ENCODE peak calls at places on chromosomes 1 and 21, in eight cellular contexts. One of them, this sample, is unnamed.

GRCh38 chr1:14880456-14881316 is 272.9 kb upstream of the TMEM51 start:
- DNase-seq in tibial artery: peak; percentile 73
- DNase-seq in heart right ventricle: no peak
- DNase-seq in CD4-positive, alpha-beta memory T cell: no peak
- DNase-seq in prostate gland: no peak
- DNase-seq in psoas muscle: peak; percentile 36
- DNase-seq in left ventricle myocardium inferior: no peak
- DNase-seq in CD8-positive, alpha-beta memory T cell: no peak
- DNase-seq in this sample: no peak

GRCh38 chr1:17762313-17762712 is 7.2 kb downstream of the ACTL8 start:
- DNase-seq in prostate gland: no peak
- DNase-seq in CD4-positive, alpha-beta memory T cell: no peak
- DNase-seq in left ventricle myocardium inferior: no peak
- DNase-seq in CD8-positive, alpha-beta memory T cell: no peak
- DNase-seq in heart right ventricle: no peak
- DNase-seq in tibial artery: no peak
- DNase-seq in psoas muscle: no peak
- DNase-seq in this sample: no peak

GRCh38 chr21:45926281-45926680 is 55.3 kb upstream of the COL6A1 start:
- DNase-seq in prostate gland: no peak
- DNase-seq in CD4-positive, alpha-beta memory T cell: no peak
- DNase-seq in tibial artery: no peak
- DNase-seq in psoas muscle: no peak
- DNase-seq in CD8-positive, alpha-beta memory T cell: no peak
- DNase-seq in left ventricle myocardium inferior: no peak
- DNase-seq in heart right ventricle: no peak
- DNase-seq in this sample: no peak

GRCh38 chr1:178020968-178021640 is 51.2 kb upstream of the SEC16B start:
- DNase-seq in tibial artery: no peak
- DNase-seq in CD8-positive, alpha-beta memory T cell: no peak
- DNase-seq in psoas muscle: no peak
- DNase-seq in heart right ventricle: no peak
- DNase-seq in prostate gland: no peak
- DNase-seq in CD4-positive, alpha-beta memory T cell: no peak
- DNase-seq in left ventricle myocardium inferior: no peak
- DNase-seq in this sample: no peak

GRCh38 chr1:23562138-23562819 is 3.0 kb upstream of the ID3 start:
- DNase-seq in CD4-positive, alpha-beta memory T cell: peak; percentile 47
- DNase-seq in prostate gland: peak; percentile 96
- DNase-seq in heart right ventricle: peak; percentile 98
- DNase-seq in CD8-positive, alpha-beta memory T cell: no peak
- DNase-seq in left ventricle myocardium inferior: peak; percentile 97
- DNase-seq in psoas muscle: peak; percentile 97
- DNase-seq in tibial artery: peak; percentile 99
- DNase-seq in this sample: no peak

GRCh38 chr1:32056598-32056997 is 16.1 kb upstream of the TMEM39B start:
- DNase-seq in left ventricle myocardium inferior: no peak
- DNase-seq in psoas muscle: no peak
- DNase-seq in CD8-positive, alpha-beta memory T cell: no peak
- DNase-seq in prostate gland: no peak
- DNase-seq in CD4-positive, alpha-beta memory T cell: no peak
- DNase-seq in tibial artery: no peak
- DNase-seq in heart right ventricle: no peak
- DNase-seq in this sample: no peak

GRCh38 chr1:36553591-36554417 is 71.1 kb upstream of the CSF3R start:
- DNase-seq in CD4-positive, alpha-beta memory T cell: peak; percentile 55
- DNase-seq in tibial artery: peak; percentile 63
- DNase-seq in prostate gland: peak; percentile 21
- DNase-seq in CD8-positive, alpha-beta memory T cell: peak; percentile 44
- DNase-seq in psoas muscle: peak; percentile 38
- DNase-seq in left ventricle myocardium inferior: peak; percentile 46
- DNase-seq in heart right ventricle: peak; percentile 43
- DNase-seq in this sample: peak; percentile 78

GRCh38 chr21:32425628-32426027 is 13.1 kb downstream of the EVA1C start:
- DNase-seq in psoas muscle: no peak
- DNase-seq in heart right ventricle: no peak
- DNase-seq in CD4-positive, alpha-beta memory T cell: no peak
- DNase-seq in CD8-positive, alpha-beta memory T cell: no peak
- DNase-seq in prostate gland: no peak
- DNase-seq in tibial artery: no peak
- DNase-seq in left ventricle myocardium inferior: no peak
- DNase-seq in this sample: no peak

GRCh38 chr21:16532841-16533240 is 803.1 kb downstream of the USP25 start:
- DNase-seq in prostate gland: no peak
- DNase-seq in CD4-positive, alpha-beta memory T cell: no peak
- DNase-seq in CD8-positive, alpha-beta memory T cell: no peak
- DNase-seq in psoas muscle: no peak
- DNase-seq in left ventricle myocardium inferior: no peak
- DNase-seq in heart right ventricle: no peak
- DNase-seq in tibial artery: no peak
- DNase-seq in this sample: no peak

GRCh38 chr1:183039985-183040447 is 16.8 kb downstream of the LAMC1 start:
- DNase-seq in tibial artery: no peak
- DNase-seq in CD8-positive, alpha-beta memory T cell: no peak
- DNase-seq in prostate gland: no peak
- DNase-seq in psoas muscle: no peak
- DNase-seq in left ventricle myocardium inferior: no peak
- DNase-seq in CD4-positive, alpha-beta memory T cell: no peak
- DNase-seq in heart right ventricle: no peak
- DNase-seq in this sample: no peak

GRCh38 chr21:26032263-26032662 is 138.3 kb downstream of the APP start:
- DNase-seq in CD8-positive, alpha-beta memory T cell: no peak
- DNase-seq in left ventricle myocardium inferior: no peak
- DNase-seq in CD4-positive, alpha-beta memory T cell: no peak
- DNase-seq in prostate gland: no peak
- DNase-seq in psoas muscle: no peak
- DNase-seq in heart right ventricle: no peak
- DNase-seq in tibial artery: no peak
- DNase-seq in this sample: no peak

GRCh38 chr1:47611992-47612391 is 174.1 kb downstream of the FOXD2 start:
- DNase-seq in left ventricle myocardium inferior: no peak
- DNase-seq in tibial artery: peak; percentile 16
- DNase-seq in heart right ventricle: peak; percentile 0
- DNase-seq in CD8-positive, alpha-beta memory T cell: no peak
- DNase-seq in prostate gland: no peak
- DNase-seq in psoas muscle: no peak
- DNase-seq in CD4-positive, alpha-beta memory T cell: no peak
- DNase-seq in this sample: no peak

GRCh38 chr21:46562472-46562871 is 42.4 kb downstream of the S100B start:
- DNase-seq in left ventricle myocardium inferior: no peak
- DNase-seq in heart right ventricle: no peak
- DNase-seq in prostate gland: no peak
- DNase-seq in CD8-positive, alpha-beta memory T cell: no peak
- DNase-seq in CD4-positive, alpha-beta memory T cell: no peak
- DNase-seq in psoas muscle: no peak
- DNase-seq in tibial artery: no peak
- DNase-seq in this sample: no peak

GRCh38 chr21:25997788-25998611 is 172.6 kb downstream of the APP start:
- DNase-seq in tibial artery: no peak
- DNase-seq in left ventricle myocardium inferior: no peak
- DNase-seq in prostate gland: peak; percentile 17
- DNase-seq in heart right ventricle: peak; percentile 17
- DNase-seq in psoas muscle: no peak
- DNase-seq in CD4-positive, alpha-beta memory T cell: no peak
- DNase-seq in CD8-positive, alpha-beta memory T cell: no peak
- DNase-seq in this sample: peak; percentile 60

GRCh38 chr1:39354572-39354971 is 136.9 kb upstream of the BMP8A start:
- DNase-seq in CD8-positive, alpha-beta memory T cell: no peak
- DNase-seq in psoas muscle: no peak
- DNase-seq in prostate gland: no peak
- DNase-seq in CD4-positive, alpha-beta memory T cell: no peak
- DNase-seq in tibial artery: no peak
- DNase-seq in heart right ventricle: no peak
- DNase-seq in left ventricle myocardium inferior: no peak
- DNase-seq in this sample: no peak

GRCh38 chr21:43643193-43643592 is 16.1 kb downstream of the HSF2BP start:
- DNase-seq in psoas muscle: no peak
- DNase-seq in prostate gland: no peak
- DNase-seq in CD4-positive, alpha-beta memory T cell: no peak
- DNase-seq in heart right ventricle: no peak
- DNase-seq in CD8-positive, alpha-beta memory T cell: no peak
- DNase-seq in left ventricle myocardium inferior: no peak
- DNase-seq in tibial artery: no peak
- DNase-seq in this sample: no peak

GRCh38 chr1:16173447-16174260 is 17.8 kb upstream of the EPHA2 start:
- DNase-seq in heart right ventricle: no peak
- DNase-seq in CD8-positive, alpha-beta memory T cell: no peak
- DNase-seq in prostate gland: peak; percentile 72
- DNase-seq in tibial artery: no peak
- DNase-seq in left ventricle myocardium inferior: no peak
- DNase-seq in CD4-positive, alpha-beta memory T cell: no peak
- DNase-seq in psoas muscle: no peak
- DNase-seq in this sample: no peak

GRCh38 chr1:168172250-168172915 is 6.4 kb upstream of the TIPRL start:
- DNase-seq in prostate gland: no peak
- DNase-seq in CD8-positive, alpha-beta memory T cell: no peak
- DNase-seq in psoas muscle: no peak
- DNase-seq in tibial artery: no peak
- DNase-seq in CD4-positive, alpha-beta memory T cell: no peak
- DNase-seq in left ventricle myocardium inferior: no peak
- DNase-seq in heart right ventricle: no peak
- DNase-seq in this sample: no peak

GRCh38 chr1:20609541-20609940 is 20.6 kb downstream of the CDA start:
- DNase-seq in CD8-positive, alpha-beta memory T cell: no peak
- DNase-seq in CD4-positive, alpha-beta memory T cell: no peak
- DNase-seq in tibial artery: no peak
- DNase-seq in prostate gland: no peak
- DNase-seq in left ventricle myocardium inferior: no peak
- DNase-seq in heart right ventricle: no peak
- DNase-seq in psoas muscle: no peak
- DNase-seq in this sample: no peak

GRCh38 chr1:48026275-48026674 is 29.1 kb upstream of the TRABD2B start:
- DNase-seq in CD4-positive, alpha-beta memory T cell: no peak
- DNase-seq in CD8-positive, alpha-beta memory T cell: no peak
- DNase-seq in prostate gland: no peak
- DNase-seq in left ventricle myocardium inferior: no peak
- DNase-seq in psoas muscle: no peak
- DNase-seq in tibial artery: no peak
- DNase-seq in heart right ventricle: no peak
- DNase-seq in this sample: no peak

GRCh38 chr1:29379438-29380073 is 143.2 kb downstream of the PTPRU start:
- DNase-seq in CD8-positive, alpha-beta memory T cell: no peak
- DNase-seq in psoas muscle: no peak
- DNase-seq in prostate gland: no peak
- DNase-seq in tibial artery: no peak
- DNase-seq in heart right ventricle: no peak
- DNase-seq in CD4-positive, alpha-beta memory T cell: no peak
- DNase-seq in left ventricle myocardium inferior: no peak
- DNase-seq in this sample: peak; percentile 74

GRCh38 chr1:54811739-54812655 is 10.9 kb upstream of the TTC22 start:
- DNase-seq in tibial artery: no peak
- DNase-seq in heart right ventricle: no peak
- DNase-seq in CD4-positive, alpha-beta memory T cell: no peak
- DNase-seq in prostate gland: no peak
- DNase-seq in left ventricle myocardium inferior: no peak
- DNase-seq in CD8-positive, alpha-beta memory T cell: no peak
- DNase-seq in psoas muscle: no peak
- DNase-seq in this sample: no peak

GRCh38 chr1:173474097-173474779 is 2.9 kb upstream of the PRDX6 start:
- DNase-seq in CD8-positive, alpha-beta memory T cell: no peak
- DNase-seq in psoas muscle: no peak
- DNase-seq in heart right ventricle: no peak
- DNase-seq in left ventricle myocardium inferior: no peak
- DNase-seq in tibial artery: no peak
- DNase-seq in CD4-positive, alpha-beta memory T cell: no peak
- DNase-seq in prostate gland: peak; percentile 27
- DNase-seq in this sample: no peak

DNA sequence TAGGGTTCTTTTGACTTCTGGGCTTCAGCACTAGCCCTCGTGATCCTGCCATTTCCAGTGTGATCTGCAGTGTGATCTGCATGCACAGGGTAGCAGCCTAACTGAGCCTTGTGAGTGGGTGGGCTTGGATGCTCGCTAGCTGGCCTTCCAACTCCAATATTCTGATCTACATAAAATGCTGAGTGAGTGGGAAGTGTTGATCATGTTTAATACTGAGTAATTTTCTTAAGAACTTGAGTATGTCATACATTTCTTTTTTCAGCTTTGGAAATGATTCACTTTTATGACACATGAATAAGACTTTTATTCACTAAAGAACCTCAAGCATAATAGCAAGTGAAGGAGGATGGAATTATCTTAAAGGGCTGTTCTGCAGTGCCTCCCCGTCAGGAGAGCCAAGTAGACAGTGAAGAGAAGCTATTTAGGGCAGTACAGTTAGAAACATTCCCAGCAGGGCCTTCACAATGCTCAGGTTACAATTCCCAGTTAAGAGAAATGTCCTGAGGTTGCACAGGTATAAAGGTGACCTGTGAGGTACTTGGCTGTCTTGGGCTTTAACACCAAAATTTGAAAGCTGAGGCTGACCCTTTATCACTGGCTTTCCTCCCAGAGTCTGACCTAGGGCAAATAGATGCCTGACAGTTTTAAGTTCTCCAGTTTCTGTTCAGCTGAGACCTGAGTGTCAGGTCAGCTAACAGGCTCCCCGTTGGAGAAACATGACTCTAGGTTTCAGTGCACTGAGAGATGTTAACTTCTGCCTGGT is 29.1 kb upstream of the LRRC8C start:
- DNase-seq in heart right ventricle: no peak
- DNase-seq in CD8-positive, alpha-beta memory T cell: no peak
- DNase-seq in left ventricle myocardium inferior: no peak
- DNase-seq in CD4-positive, alpha-beta memory T cell: no peak
- DNase-seq in tibial artery: no peak
- DNase-seq in prostate gland: no peak
- DNase-seq in psoas muscle: no peak
- DNase-seq in this sample: no peak
- H3K27ac ChIP-seq in heart right ventricle: peak overlapping the region; percentile 81
- H3K27ac ChIP-seq in CD8-positive, alpha-beta memory T cell: no peak overlapping the region
- H3K27ac ChIP-seq in left ventricle myocardium inferior: peak overlapping the region; percentile 52
- H3K27ac ChIP-seq in CD4-positive, alpha-beta memory T cell: peak overlapping the region; percentile 84
- H3K27ac ChIP-seq in tibial artery: no peak overlapping the region
- H3K27ac ChIP-seq in prostate gland: no peak overlapping the region
- H3K27ac ChIP-seq in psoas muscle: no peak overlapping the region
- H3K27ac ChIP-seq in this sample: no peak overlapping the region

GRCh38 chr1:116769994-116770393 is 15.8 kb downstream of the CD2 start:
- DNase-seq in CD8-positive, alpha-beta memory T cell: no peak
- DNase-seq in heart right ventricle: no peak
- DNase-seq in psoas muscle: no peak
- DNase-seq in left ventricle myocardium inferior: no peak
- DNase-seq in tibial artery: no peak
- DNase-seq in CD4-positive, alpha-beta memory T cell: no peak
- DNase-seq in prostate gland: no peak
- DNase-seq in this sample: no peak
- H3K4me3 ChIP-seq in CD8-positive, alpha-beta memory T cell: peak overlapping the region; percentile 41
- H3K4me3 ChIP-seq in heart right ventricle: no peak overlapping the region
- H3K4me3 ChIP-seq in psoas muscle: no peak overlapping the region
- H3K4me3 ChIP-seq in left ventricle myocardium inferior: no peak overlapping the region
- H3K4me3 ChIP-seq in tibial artery: no peak overlapping the region
- H3K4me3 ChIP-seq in CD4-positive, alpha-beta memory T cell: peak overlapping the region; percentile 11
- H3K4me3 ChIP-seq in prostate gland: no peak overlapping the region
- H3K4me3 ChIP-seq in this sample: no peak overlapping the region

GRCh38 chr1:98906761-98907301 is 97.8 kb downstream of the PLPPR5 start:
- DNase-seq in left ventricle myocardium inferior: no peak
- DNase-seq in tibial artery: no peak
- DNase-seq in CD4-positive, alpha-beta memory T cell: no peak
- DNase-seq in heart right ventricle: no peak
- DNase-seq in CD8-positive, alpha-beta memory T cell: no peak
- DNase-seq in psoas muscle: no peak
- DNase-seq in prostate gland: no peak
- DNase-seq in this sample: no peak
- H3K27ac ChIP-seq in left ventricle myocardium inferior: no peak overlapping the region
- H3K27ac ChIP-seq in tibial artery: no peak overlapping the region
- H3K27ac ChIP-seq in CD4-positive, alpha-beta memory T cell: no peak overlapping the region
- H3K27ac ChIP-seq in heart right ventricle: no peak overlapping the region
- H3K27ac ChIP-seq in CD8-positive, alpha-beta memory T cell: no peak overlapping the region
- H3K27ac ChIP-seq in psoas muscle: no peak overlapping the region
- H3K27ac ChIP-seq in prostate gland: no peak overlapping the region
- H3K27ac ChIP-seq in this sample: no peak overlapping the region

GRCh38 chr1:111707906-111708305 is 31.3 kb downstream of the INKA2 start:
- DNase-seq in tibial artery: no peak
- DNase-seq in CD8-positive, alpha-beta memory T cell: no peak
- DNase-seq in left ventricle myocardium inferior: no peak
- DNase-seq in prostate gland: no peak
- DNase-seq in CD4-positive, alpha-beta memory T cell: no peak
- DNase-seq in psoas muscle: no peak
- DNase-seq in heart right ventricle: no peak
- DNase-seq in this sample: no peak
- H3K4me3 ChIP-seq in tibial artery: no peak overlapping the region
- H3K4me3 ChIP-seq in CD8-positive, alpha-beta memory T cell: no peak overlapping the region
- H3K4me3 ChIP-seq in left ventricle myocardium inferior: no peak overlapping the region
- H3K4me3 ChIP-seq in prostate gland: no peak overlapping the region
- H3K4me3 ChIP-seq in CD4-positive, alpha-beta memory T cell: no peak overlapping the region
- H3K4me3 ChIP-seq in psoas muscle: no peak overlapping the region
- H3K4me3 ChIP-seq in heart right ventricle: no peak overlapping the region
- H3K4me3 ChIP-seq in this sample: no peak overlapping the region

This sample was measured in iPS DF 6.9.